ENCODE peak calls at places on chromosomes 16 and 17, in nine cellular contexts. D is fibroblast of the aortic adventitia, X is psoas muscle, H is progenitor cell of endocrine pancreas, Y is cardiac fibroblast, L is pancreas, S is astrocyte of the spinal cord, Z is brain microvascular endothelial cell, V is WTC11. W is an unnamed sample.
A peak's percentile ranks its signal among the peaks of the same experiment; 100 is the strongest.

GRCh38 chr17:15092762-15093161 is 172.4 kb downstream of the PMP22 start:
- DNase-seq in D (peak; percentile 11), X (no peak), H (no peak), Y (peak; percentile 25), L (no peak), S (peak; percentile 35), Z (peak; percentile 51), V (no peak), W (peak; percentile 29)

GRCh38 chr16:53220585-53220984 is 165.8 kb downstream of the CHD9 start:
- DNase-seq in D (peak; percentile 55), X (no peak), H (no peak), Y (peak; percentile 76), L (no peak), S (peak; percentile 26), Z (peak; percentile 45), V (no peak), W (peak; percentile 70)

GRCh38 chr16:84658690-84659089 is 10.4 kb downstream of the KLHL36 start:
- DNase-seq in D (no peak), X (no peak), H (no peak), Y (no peak), L (peak; percentile 36), S (no peak), Z (no peak), V (no peak), W (no peak)

GRCh38 chr16:31532120-31532519 is 4.4 kb downstream of the AHSP start:
- DNase-seq in D (no peak), X (no peak), H (no peak), Y (no peak), L (no peak), S (no peak), Z (no peak), V (no peak), W (no peak)

GRCh38 chr17:80303824-80304223 is 43.2 kb downstream of the RNF213 start:
- DNase-seq in D (no peak), X (no peak), H (no peak), Y (no peak), L (no peak), S (no peak), Z (no peak), V (no peak), W (no peak)

GRCh38 chr17:13209091-13209490 is 191.3 kb upstream of the ELAC2 start:
- DNase-seq in D (peak; percentile 70), X (no peak), H (no peak), Y (peak; percentile 48), L (no peak), S (peak; percentile 15), Z (no peak), V (no peak), W (no peak)

GRCh38 chr17:8004899-8005298 is 2.5 kb downstream of the GUCY2D start:
- DNase-seq in D (peak; percentile 57), X (no peak), H (no peak), Y (peak; percentile 69), L (no peak), S (peak; percentile 9), Z (peak; percentile 58), V (no peak), W (peak; percentile 54)

GRCh38 chr17:61411114-61411943 is 11.7 kb downstream of the TBX2 start:
- DNase-seq in D (peak; percentile 44), X (no peak), H (peak; percentile 60), Y (peak; percentile 76), L (no peak), S (peak; percentile 61), Z (peak; percentile 31), V (peak; percentile 61), W (peak; percentile 74)

GRCh38 chr16:77807-78443 is at the start of gene MPG:
- DNase-seq in D (peak; percentile 78), X (peak; percentile 91), H (peak; percentile 70), Y (peak; percentile 78), L (peak; percentile 82), S (peak; percentile 79), Z (no peak), V (peak; percentile 75), W (peak; percentile 70)

GRCh38 chr17:75843577-75844529 is at the start of gene UNC13D:
- DNase-seq in D (no peak), X (no peak), H (no peak), Y (no peak), L (peak; percentile 53), S (no peak), Z (no peak), V (no peak), W (no peak)

GRCh38 chr17:35087731-35088646 is 24.5 kb upstream of the RFFL start:
- DNase-seq in D (peak; percentile 49), X (peak; percentile 56), H (peak; percentile 19), Y (peak; percentile 50), L (peak; percentile 46), S (peak; percentile 53), Z (peak; percentile 34), V (peak; percentile 50), W (peak; percentile 36)

GRCh38 chr17:51372345-51373004 is 112.1 kb downstream of the UTP18 start:
- DNase-seq in D (peak; percentile 65), X (no peak), H (no peak), Y (peak; percentile 81), L (peak; percentile 11), S (peak; percentile 42), Z (peak; percentile 65), V (peak; percentile 38), W (peak; percentile 63)

GRCh38 chr16:80990978-80991377 is 15.7 kb downstream of the CMC2 start:
- DNase-seq in D (no peak), X (no peak), H (no peak), Y (no peak), L (no peak), S (no peak), Z (no peak), V (no peak), W (no peak)

GRCh38 chr16:87342504-87342903 is 25.3 kb upstream of the C16orf95 start:
- DNase-seq in D (no peak), X (no peak), H (no peak), Y (no peak), L (no peak), S (no peak), Z (no peak), V (no peak), W (no peak)

GRCh38 chr16:48969611-48970010 is 312.0 kb downstream of the CBLN1 start:
- DNase-seq in D (no peak), X (no peak), H (no peak), Y (no peak), L (no peak), S (no peak), Z (no peak), V (no peak), W (no peak)

GRCh38 chr16:35744716-35745115 is 2285.3 kb downstream of the TP53TG3F start:
- DNase-seq in D (no peak), X (no peak), H (no peak), Y (peak; percentile 1), L (no peak), S (no peak), Z (no peak), V (no peak), W (peak; percentile 1)

GRCh38 chr17:19763416-19763815 is 15.3 kb upstream of the ALDH3A1 start:
- DNase-seq in D (no peak), X (no peak), H (no peak), Y (no peak), L (no peak), S (no peak), Z (no peak), V (no peak), W (no peak)

GRCh38 chr17:11515901-11516300 is 82.4 kb upstream of the DNAH9 start:
- DNase-seq in D (no peak), X (no peak), H (no peak), Y (no peak), L (no peak), S (no peak), Z (no peak), V (no peak), W (no peak)

GRCh38 chr17:45236002-45236606 is 14.4 kb downstream of the FMNL1 start:
- DNase-seq in D (no peak), X (no peak), H (no peak), Y (no peak), L (no peak), S (no peak), Z (no peak), V (no peak), W (no peak)
- TF ChIP-seq CTCF in D (no peak), X (no peak), H (peak; percentile 33), Y (no peak), L (no peak), S (no peak), Z (no peak), V (peak; percentile 13), W (peak; percentile 73)

DNA sequence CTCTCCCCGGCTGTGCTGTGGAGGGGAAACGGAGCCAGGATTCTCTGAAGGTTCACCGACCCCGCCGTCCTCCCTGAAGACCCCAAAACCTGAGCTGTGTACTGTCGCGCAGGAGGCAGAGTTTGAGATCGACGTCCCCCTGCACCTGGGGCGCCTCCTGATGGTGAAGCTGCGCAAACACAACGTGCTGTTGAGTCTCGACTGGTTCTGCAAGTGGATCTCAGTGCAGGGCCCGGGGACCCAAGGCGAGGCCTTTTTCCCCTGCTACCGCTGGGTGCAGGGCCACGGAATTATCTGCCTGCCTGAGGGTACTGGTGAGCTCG is 62.6 kb upstream of the TEKT1 start:
- DNase-seq in D (peak; percentile 9), X (no peak), H (no peak), Y (peak; percentile 37), L (no peak), S (no peak), Z (no peak), V (peak; percentile 87), W (no peak)
- TF ChIP-seq CTCF in D (peak; percentile 49), X (peak; percentile 24), H (peak; percentile 58), Y (peak; percentile 74), L (no peak), S (peak; percentile 52), Z (peak; percentile 62), V (peak; percentile 81), W (peak; percentile 66)

GRCh38 chr16:3401719-3402397 is 843 bp downstream of the ZNF174 start:
- DNase-seq in D (peak; percentile 34), X (no peak), H (no peak), Y (no peak), L (no peak), S (peak; percentile 24), Z (no peak), V (peak; percentile 33), W (peak; percentile 3)

GRCh38 chr16:3400446-3400778 is 392 bp downstream of the ZSCAN32 start:
- DNase-seq in D (no peak), X (no peak), H (no peak), Y (no peak), L (no peak), S (no peak), Z (no peak), V (no peak), W (no peak)

GRCh38 chr16:3400779-3401688 is at the start of the genes ZNF174 and ZSCAN32:
- DNase-seq in D (peak; percentile 99), X (peak; percentile 99), H (peak; percentile 98), Y (peak; percentile 99), L (peak; percentile 100), S (peak; percentile 99), Z (peak; percentile 100), V (peak; percentile 99), W (peak; percentile 99)
- TF ChIP-seq CTCF in D (no peak), X (no peak), H (no peak), Y (no peak), L (no peak), S (no peak), Z (no peak), V (no peak), W (no peak)

DNA sequence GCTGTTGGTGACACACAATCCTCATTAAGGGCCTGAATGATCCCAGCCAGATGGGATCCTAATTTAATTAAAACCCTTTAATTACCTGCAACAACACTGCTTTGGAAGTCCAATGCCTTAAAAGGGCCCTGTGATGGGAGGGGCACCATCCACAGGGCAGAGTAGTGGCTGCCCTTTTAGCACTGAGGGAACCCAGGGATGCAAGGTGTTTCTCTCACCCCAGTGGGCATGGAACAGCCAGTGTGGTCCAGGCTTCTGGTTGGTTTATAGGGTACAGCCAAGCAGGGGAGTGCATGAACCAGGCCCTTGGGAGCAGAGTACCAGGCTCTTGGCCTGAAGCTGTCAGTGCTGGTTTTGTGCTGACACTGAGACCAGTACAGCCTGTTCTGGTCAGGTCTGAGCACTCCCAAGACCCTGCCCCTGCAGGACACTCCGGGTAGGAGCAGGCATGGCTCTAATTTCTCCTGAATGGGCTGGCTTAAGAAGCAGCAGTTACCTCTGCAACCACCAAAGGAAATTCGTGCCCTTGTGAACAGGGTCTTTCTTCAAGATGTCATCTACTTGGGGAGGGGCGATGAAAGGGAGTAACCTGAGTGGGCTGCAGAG is 9.9 kb downstream of the NXPH3 start:
- DNase-seq in D (no peak), X (no peak), H (no peak), Y (peak; percentile 19), L (no peak), S (no peak), Z (no peak), V (peak; percentile 74), W (no peak)
- TF ChIP-seq CTCF in D (peak; percentile 22), X (no peak), H (peak; percentile 40), Y (peak; percentile 34), L (no peak), S (peak; percentile 13), Z (peak; percentile 59), V (no peak), W (peak; percentile 47)

W was measured in HFFc6.